ENCODE peak calls at places on chromosomes 5 and 9, in six cellular contexts. One of them, this sample, is unnamed.

GRCh38 chr5:41574391-41574790 is 64.0 kb upstream of the PLCXD3 start:
- DNase-seq in uterus: no peak
- DNase-seq in H1: no peak
- DNase-seq in suprapubic skin: no peak
- DNase-seq in tibial nerve: no peak
- DNase-seq in heart left ventricle: no peak
- DNase-seq in this sample: no peak

GRCh38 chr5:39652036-39652435 is 227.3 kb upstream of the DAB2 start:
- DNase-seq in heart left ventricle: no peak
- DNase-seq in tibial nerve: no peak
- DNase-seq in H1: no peak
- DNase-seq in uterus: no peak
- DNase-seq in suprapubic skin: no peak
- DNase-seq in this sample: no peak

GRCh38 chr9:126533911-126534300 is 79.8 kb upstream of the LMX1B start:
- DNase-seq in tibial nerve: no peak
- DNase-seq in uterus: no peak
- DNase-seq in H1: no peak
- DNase-seq in heart left ventricle: no peak
- DNase-seq in suprapubic skin: no peak
- DNase-seq in this sample: no peak

GRCh38 chr9:83537331-83538171 is 650 bp downstream of the FRMD3 start:
- DNase-seq in heart left ventricle: no peak
- DNase-seq in H1: peak
- DNase-seq in suprapubic skin: no peak
- DNase-seq in tibial nerve: no peak
- DNase-seq in uterus: no peak
- DNase-seq in this sample: no peak

GRCh38 chr9:96061293-96061987 is 185.9 kb downstream of the ERCC6L2 start:
- DNase-seq in heart left ventricle: peak
- DNase-seq in suprapubic skin: no peak
- DNase-seq in tibial nerve: peak
- DNase-seq in uterus: no peak
- DNase-seq in H1: peak
- DNase-seq in this sample: peak

GRCh38 chr5:98768160-98769005 is 5.1 kb upstream of the RGMB start:
- DNase-seq in tibial nerve: peak
- DNase-seq in H1: peak
- DNase-seq in heart left ventricle: peak
- DNase-seq in suprapubic skin: no peak
- DNase-seq in uterus: peak
- DNase-seq in this sample: peak

GRCh38 chr5:56094579-56095361 is 100.0 kb upstream of the IL6ST start:
- DNase-seq in heart left ventricle: no peak
- DNase-seq in H1: no peak
- DNase-seq in uterus: no peak
- DNase-seq in tibial nerve: no peak
- DNase-seq in suprapubic skin: no peak
- DNase-seq in this sample: no peak

GRCh38 chr5:59813761-59814562 is 79.6 kb downstream of the PDE4D start:
- DNase-seq in tibial nerve: peak
- DNase-seq in suprapubic skin: no peak
- DNase-seq in heart left ventricle: no peak
- DNase-seq in H1: peak
- DNase-seq in uterus: no peak
- DNase-seq in this sample: peak

DNA sequence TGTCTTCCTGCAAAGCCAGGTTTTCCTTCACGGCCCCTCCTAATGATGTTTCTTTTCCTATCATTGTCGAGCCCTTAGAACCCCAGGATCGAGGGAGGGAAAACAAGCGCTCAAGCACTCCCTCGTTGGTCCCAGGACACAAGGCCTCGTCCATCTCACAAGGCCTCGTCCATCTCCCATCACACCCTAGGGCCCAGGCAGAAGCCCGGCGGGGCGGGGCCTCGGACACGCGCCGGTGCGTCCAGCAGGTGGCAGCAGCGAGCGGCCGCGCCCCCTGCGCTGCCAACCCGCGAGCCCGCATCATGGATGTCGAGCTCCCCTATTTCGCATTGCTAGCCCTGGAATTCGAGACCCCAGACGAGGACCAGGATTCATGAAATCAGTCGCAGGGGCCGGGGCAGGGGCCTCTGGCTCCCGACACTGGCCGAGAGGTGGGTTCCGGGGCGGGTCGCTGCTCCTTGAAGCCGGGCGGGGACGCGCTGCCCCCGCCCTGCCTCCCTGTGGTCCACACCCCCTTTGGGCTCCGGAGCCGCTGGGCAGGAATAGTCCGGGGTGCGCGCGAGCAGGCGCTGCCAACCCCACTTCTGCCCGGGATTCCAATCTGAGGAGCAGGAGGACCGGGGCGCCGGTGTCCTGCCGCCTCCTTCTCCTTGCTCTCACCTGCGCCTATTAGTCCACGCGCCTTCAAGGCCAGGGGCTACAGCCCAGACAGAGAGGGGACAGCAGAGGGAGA is at the start of gene ABLIM3:
- DNase-seq in suprapubic skin: no peak
- DNase-seq in uterus: peak
- DNase-seq in tibial nerve: peak
- DNase-seq in H1: peak
- DNase-seq in heart left ventricle: peak
- DNase-seq in this sample: peak
- TF ChIP-seq POLR2A in suprapubic skin: no peak
- TF ChIP-seq POLR2A in uterus: no peak
- TF ChIP-seq POLR2A in tibial nerve: no peak
- TF ChIP-seq POLR2A in H1: no peak
- TF ChIP-seq POLR2A in heart left ventricle: no peak
- TF ChIP-seq POLR2A in this sample: no peak

GRCh38 chr5:171413153-171413910 is 6.1 kb upstream of the FGF18 start:
- DNase-seq in heart left ventricle: no peak
- DNase-seq in H1: no peak
- DNase-seq in suprapubic skin: no peak
- DNase-seq in uterus: no peak
- DNase-seq in tibial nerve: no peak
- DNase-seq in this sample: no peak
- TF ChIP-seq POLR2A in heart left ventricle: no peak
- TF ChIP-seq POLR2A in H1: peak
- TF ChIP-seq POLR2A in suprapubic skin: no peak
- TF ChIP-seq POLR2A in uterus: no peak
- TF ChIP-seq POLR2A in tibial nerve: no peak
- TF ChIP-seq POLR2A in this sample: no peak

DNA sequence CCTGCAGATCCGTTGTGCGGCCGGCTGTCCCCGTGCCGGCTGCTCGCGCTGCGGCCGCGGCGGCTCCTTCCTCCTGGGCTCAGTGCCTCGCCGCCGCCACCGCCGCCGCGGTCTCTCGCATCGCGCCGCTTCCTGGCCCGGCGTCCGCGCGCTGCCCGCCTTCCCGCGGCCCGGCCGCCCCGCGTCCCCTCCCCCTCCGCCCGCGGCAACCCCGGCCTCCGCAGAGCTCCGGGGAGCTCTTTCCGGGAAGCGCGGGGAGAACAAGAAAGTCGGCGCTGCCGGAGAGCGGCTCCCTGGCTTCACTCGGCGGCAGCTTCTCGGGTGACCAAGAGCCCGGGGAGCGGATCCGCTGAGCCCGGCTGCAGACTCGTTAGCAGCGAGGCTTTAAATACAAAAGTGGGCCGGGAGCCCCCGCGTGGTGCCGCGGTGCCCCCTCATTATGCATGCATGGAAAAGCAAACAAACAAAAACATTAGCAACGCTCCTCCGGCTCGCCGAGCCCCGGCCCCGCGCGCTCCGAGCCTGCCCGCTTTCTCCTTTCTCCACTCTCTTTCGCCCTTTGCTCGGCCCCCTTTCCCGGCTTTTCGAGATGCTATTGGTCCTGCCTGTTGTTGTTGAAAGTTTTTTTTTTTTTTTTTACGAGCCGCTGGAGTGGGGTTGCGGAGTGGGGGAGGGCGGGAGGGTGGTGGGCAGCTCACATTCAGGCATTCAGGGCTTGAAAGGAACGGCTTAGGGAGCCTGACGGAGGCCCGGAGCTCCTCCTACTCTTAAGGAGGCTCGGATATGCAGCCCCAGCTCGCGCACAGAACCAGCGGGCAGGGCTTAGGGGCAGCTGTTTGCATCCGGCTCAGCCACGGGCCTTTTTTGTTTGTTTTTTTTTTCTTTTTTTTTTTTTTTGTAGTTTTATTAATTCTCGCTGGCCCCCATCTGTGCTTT is at the start of gene GAS1:
- DNase-seq in uterus: peak
- DNase-seq in heart left ventricle: peak
- DNase-seq in suprapubic skin: peak
- DNase-seq in H1: peak
- DNase-seq in tibial nerve: peak
- DNase-seq in this sample: peak
- TF ChIP-seq POLR2A in uterus: peak
- TF ChIP-seq POLR2A in heart left ventricle: no peak
- TF ChIP-seq POLR2A in suprapubic skin: no peak
- TF ChIP-seq POLR2A in H1: peak
- TF ChIP-seq POLR2A in tibial nerve: peak
- TF ChIP-seq POLR2A in this sample: no peak

DNA sequence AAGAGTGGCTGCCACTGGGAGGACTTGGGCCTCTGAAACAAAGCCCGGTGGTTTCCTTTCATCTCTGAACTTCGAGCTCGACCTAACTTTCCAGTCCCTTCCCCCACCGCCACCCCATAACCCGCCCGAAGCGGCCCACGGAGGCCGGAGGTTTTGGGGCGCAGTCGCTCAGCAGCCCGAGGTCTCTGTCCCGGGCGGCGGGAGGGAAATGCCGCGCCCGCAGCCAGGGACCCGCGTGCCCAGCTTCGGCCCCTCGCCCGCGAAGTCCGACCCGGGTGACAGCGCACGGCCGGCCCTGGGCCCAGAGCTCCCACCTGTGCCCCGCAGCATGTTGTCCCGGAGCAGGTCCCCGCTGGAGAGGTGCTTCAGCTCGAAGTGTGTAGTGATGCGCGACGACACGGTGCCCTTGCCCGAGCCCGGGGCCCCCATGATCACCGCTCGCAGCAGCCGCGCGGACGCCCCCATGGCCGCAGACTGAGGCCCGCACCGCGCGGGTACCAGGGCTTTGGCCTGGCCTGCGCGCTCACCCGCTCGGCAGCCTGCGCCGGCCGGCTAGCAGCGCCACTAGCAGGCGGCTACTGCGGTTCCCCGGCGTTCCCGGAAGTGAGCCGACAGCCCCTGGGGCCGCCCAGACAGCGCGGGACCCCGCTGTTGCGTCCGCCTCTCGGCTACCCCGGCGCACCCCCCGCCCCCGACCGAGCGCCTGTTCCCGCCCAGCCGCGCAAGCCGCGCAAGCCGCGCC is at the start of gene AK3:
- DNase-seq in H1: peak
- DNase-seq in suprapubic skin: peak
- DNase-seq in heart left ventricle: peak
- DNase-seq in tibial nerve: peak
- DNase-seq in uterus: peak
- DNase-seq in this sample: peak
- TF ChIP-seq POLR2A in H1: peak
- TF ChIP-seq POLR2A in suprapubic skin: peak
- TF ChIP-seq POLR2A in heart left ventricle: no peak
- TF ChIP-seq POLR2A in tibial nerve: peak
- TF ChIP-seq POLR2A in uterus: peak
- TF ChIP-seq POLR2A in this sample: peak

GRCh38 chr5:179820483-179821297 is at the start of gene SQSTM1:
- DNase-seq in suprapubic skin: no peak
- DNase-seq in heart left ventricle: peak
- DNase-seq in uterus: peak
- DNase-seq in H1: peak
- DNase-seq in tibial nerve: peak
- DNase-seq in this sample: peak

GRCh38 chr5:179822444-179822990 is 1.8 kb downstream of the SQSTM1 start:
- DNase-seq in tibial nerve: no peak
- DNase-seq in H1: no peak
- DNase-seq in suprapubic skin: no peak
- DNase-seq in uterus: no peak
- DNase-seq in heart left ventricle: no peak
- DNase-seq in this sample: no peak

GRCh38 chr5:179821298-179822058 is 773 bp downstream of the SQSTM1 start:
- DNase-seq in suprapubic skin: peak
- DNase-seq in uterus: peak
- DNase-seq in tibial nerve: peak
- DNase-seq in heart left ventricle: peak
- DNase-seq in H1: peak
- DNase-seq in this sample: peak

GRCh38 chr5:179820127-179820482 is 600 bp upstream of the SQSTM1 start:
- DNase-seq in heart left ventricle: no peak
- DNase-seq in H1: peak
- DNase-seq in tibial nerve: no peak
- DNase-seq in uterus: no peak
- DNase-seq in suprapubic skin: no peak
- DNase-seq in this sample: no peak

DNA sequence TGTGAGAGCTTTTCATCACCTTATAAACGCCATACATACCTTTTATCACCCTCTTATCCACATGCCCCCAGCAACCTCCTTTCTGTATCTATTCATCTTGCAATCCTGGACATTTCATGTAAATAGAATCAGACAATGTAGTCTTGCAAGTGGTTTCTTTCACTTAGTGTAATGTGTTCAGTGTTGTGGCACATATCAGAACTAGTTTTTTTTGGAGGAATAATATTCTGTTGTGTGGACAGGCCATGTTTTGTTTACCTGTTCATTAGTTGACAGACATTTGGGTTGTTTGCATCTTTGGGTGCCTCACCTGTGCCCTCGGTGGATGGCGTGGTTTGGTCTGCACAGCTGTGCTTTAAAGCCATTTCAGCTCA is 1.3 kb downstream of the SQSTM1 start:
- DNase-seq in suprapubic skin: no peak
- DNase-seq in uterus: no peak
- DNase-seq in heart left ventricle: no peak
- DNase-seq in H1: no peak
- DNase-seq in tibial nerve: no peak
- DNase-seq in this sample: no peak
- TF ChIP-seq POLR2A in suprapubic skin: no peak
- TF ChIP-seq POLR2A in uterus: no peak
- TF ChIP-seq POLR2A in heart left ventricle: no peak
- TF ChIP-seq POLR2A in H1: no peak
- TF ChIP-seq POLR2A in tibial nerve: no peak
- TF ChIP-seq POLR2A in this sample: no peak

GRCh38 chr5:140639093-140639821 is at the start of gene TMCO6:
- DNase-seq in uterus: peak
- DNase-seq in heart left ventricle: peak
- DNase-seq in suprapubic skin: peak
- DNase-seq in H1: peak
- DNase-seq in tibial nerve: peak
- DNase-seq in this sample: peak
- TF ChIP-seq POLR2A in uterus: peak
- TF ChIP-seq POLR2A in heart left ventricle: no peak
- TF ChIP-seq POLR2A in suprapubic skin: no peak
- TF ChIP-seq POLR2A in H1: peak
- TF ChIP-seq POLR2A in tibial nerve: no peak
- TF ChIP-seq POLR2A in this sample: peak

This sample was measured in erythroblast.